ENCODE peak calls at places on chromosomes 2 and 18, in seven cellular contexts. One of them, this sample, is unnamed.

GRCh38 chr2:42860518-42861094 is 68.2 kb upstream of the HAAO start:
- DNase-seq in effector CD4-positive, alpha-beta T cell: no peak
- DNase-seq in NCI-H446: no peak
- DNase-seq in left lung: no peak
- DNase-seq in stimulated activated CD4-positive, alpha-beta T cell treated with anti-CD3 and anti-CD28 coated beads, Interleukin-2, amount 100 ng/mL, for 48 hours: no peak
- DNase-seq in renal cortical epithelial cell: no peak
- DNase-seq in NCI-H345: no peak
- DNase-seq in this sample: no peak

GRCh38 chr2:197348721-197349337 is 38.2 kb upstream of the ANKRD44 start:
- DNase-seq in renal cortical epithelial cell: no peak
- DNase-seq in stimulated activated CD4-positive, alpha-beta T cell treated with anti-CD3 and anti-CD28 coated beads, Interleukin-2, amount 100 ng/mL, for 48 hours: no peak
- DNase-seq in NCI-H345: no peak
- DNase-seq in NCI-H446: no peak
- DNase-seq in effector CD4-positive, alpha-beta T cell: no peak
- DNase-seq in left lung: no peak
- DNase-seq in this sample: no peak

GRCh38 chr2:85694052-85695025 is at the start of gene GNLY:
- DNase-seq in NCI-H345: no peak
- DNase-seq in NCI-H446: no peak
- DNase-seq in left lung: no peak
- DNase-seq in effector CD4-positive, alpha-beta T cell: no peak
- DNase-seq in stimulated activated CD4-positive, alpha-beta T cell treated with anti-CD3 and anti-CD28 coated beads, Interleukin-2, amount 100 ng/mL, for 48 hours: no peak
- DNase-seq in renal cortical epithelial cell: no peak
- DNase-seq in this sample: no peak

GRCh38 chr2:236629961-236630872 is 60.6 kb downstream of the ACKR3 start:
- DNase-seq in effector CD4-positive, alpha-beta T cell: no peak
- DNase-seq in NCI-H446: no peak
- DNase-seq in renal cortical epithelial cell: no peak
- DNase-seq in NCI-H345: no peak
- DNase-seq in left lung: no peak
- DNase-seq in stimulated activated CD4-positive, alpha-beta T cell treated with anti-CD3 and anti-CD28 coated beads, Interleukin-2, amount 100 ng/mL, for 48 hours: no peak
- DNase-seq in this sample: peak; percentile 39

GRCh38 chr2:162161634-162162033 is 9.6 kb upstream of the GCG start:
- DNase-seq in NCI-H446: no peak
- DNase-seq in left lung: no peak
- DNase-seq in NCI-H345: no peak
- DNase-seq in stimulated activated CD4-positive, alpha-beta T cell treated with anti-CD3 and anti-CD28 coated beads, Interleukin-2, amount 100 ng/mL, for 48 hours: no peak
- DNase-seq in renal cortical epithelial cell: no peak
- DNase-seq in effector CD4-positive, alpha-beta T cell: no peak
- DNase-seq in this sample: no peak

GRCh38 chr2:96763511-96764252 is 3.0 kb downstream of the CNNM4 start:
- DNase-seq in NCI-H345: peak; percentile 37
- DNase-seq in renal cortical epithelial cell: no peak
- DNase-seq in stimulated activated CD4-positive, alpha-beta T cell treated with anti-CD3 and anti-CD28 coated beads, Interleukin-2, amount 100 ng/mL, for 48 hours: no peak
- DNase-seq in NCI-H446: no peak
- DNase-seq in effector CD4-positive, alpha-beta T cell: no peak
- DNase-seq in left lung: no peak
- DNase-seq in this sample: peak; percentile 24

GRCh38 chr2:217117523-217117922 is 257.7 kb upstream of the TNP1 start:
- DNase-seq in effector CD4-positive, alpha-beta T cell: no peak
- DNase-seq in renal cortical epithelial cell: no peak
- DNase-seq in NCI-H446: no peak
- DNase-seq in NCI-H345: no peak
- DNase-seq in stimulated activated CD4-positive, alpha-beta T cell treated with anti-CD3 and anti-CD28 coated beads, Interleukin-2, amount 100 ng/mL, for 48 hours: no peak
- DNase-seq in left lung: no peak
- DNase-seq in this sample: no peak

GRCh38 chr2:48749820-48750739 is 5.4 kb downstream of the LHCGR start:
- DNase-seq in renal cortical epithelial cell: peak; percentile 16
- DNase-seq in NCI-H345: no peak
- DNase-seq in effector CD4-positive, alpha-beta T cell: no peak
- DNase-seq in NCI-H446: no peak
- DNase-seq in stimulated activated CD4-positive, alpha-beta T cell treated with anti-CD3 and anti-CD28 coated beads, Interleukin-2, amount 100 ng/mL, for 48 hours: no peak
- DNase-seq in left lung: no peak
- DNase-seq in this sample: no peak

GRCh38 chr2:64992990-64993389 is 3.8 kb downstream of the SLC1A4 start:
- DNase-seq in left lung: no peak
- DNase-seq in NCI-H446: no peak
- DNase-seq in effector CD4-positive, alpha-beta T cell: no peak
- DNase-seq in NCI-H345: no peak
- DNase-seq in stimulated activated CD4-positive, alpha-beta T cell treated with anti-CD3 and anti-CD28 coated beads, Interleukin-2, amount 100 ng/mL, for 48 hours: no peak
- DNase-seq in renal cortical epithelial cell: no peak
- DNase-seq in this sample: no peak

GRCh38 chr2:159051656-159052055 is 83.2 kb downstream of the TANC1 start:
- DNase-seq in left lung: no peak
- DNase-seq in renal cortical epithelial cell: no peak
- DNase-seq in stimulated activated CD4-positive, alpha-beta T cell treated with anti-CD3 and anti-CD28 coated beads, Interleukin-2, amount 100 ng/mL, for 48 hours: no peak
- DNase-seq in NCI-H345: no peak
- DNase-seq in NCI-H446: no peak
- DNase-seq in effector CD4-positive, alpha-beta T cell: no peak
- DNase-seq in this sample: no peak

GRCh38 chr18:48607049-48607984 is 68.5 kb downstream of the CTIF start:
- DNase-seq in NCI-H446: no peak
- DNase-seq in stimulated activated CD4-positive, alpha-beta T cell treated with anti-CD3 and anti-CD28 coated beads, Interleukin-2, amount 100 ng/mL, for 48 hours: no peak
- DNase-seq in NCI-H345: no peak
- DNase-seq in effector CD4-positive, alpha-beta T cell: no peak
- DNase-seq in left lung: peak; percentile 60
- DNase-seq in renal cortical epithelial cell: peak; percentile 79
- DNase-seq in this sample: no peak

GRCh38 chr2:2270808-2271415 is 60.2 kb downstream of the MYT1L start:
- DNase-seq in stimulated activated CD4-positive, alpha-beta T cell treated with anti-CD3 and anti-CD28 coated beads, Interleukin-2, amount 100 ng/mL, for 48 hours: no peak
- DNase-seq in NCI-H446: no peak
- DNase-seq in renal cortical epithelial cell: no peak
- DNase-seq in left lung: no peak
- DNase-seq in effector CD4-positive, alpha-beta T cell: no peak
- DNase-seq in NCI-H345: no peak
- DNase-seq in this sample: no peak

GRCh38 chr2:233990261-233990798 is 60.2 kb upstream of the SPP2 start:
- DNase-seq in NCI-H345: no peak
- DNase-seq in stimulated activated CD4-positive, alpha-beta T cell treated with anti-CD3 and anti-CD28 coated beads, Interleukin-2, amount 100 ng/mL, for 48 hours: no peak
- DNase-seq in effector CD4-positive, alpha-beta T cell: peak; percentile 52
- DNase-seq in NCI-H446: no peak
- DNase-seq in renal cortical epithelial cell: peak; percentile 68
- DNase-seq in left lung: no peak
- DNase-seq in this sample: no peak

GRCh38 chr2:43889416-43889815 is 50.6 kb downstream of the ABCG8 start:
- DNase-seq in stimulated activated CD4-positive, alpha-beta T cell treated with anti-CD3 and anti-CD28 coated beads, Interleukin-2, amount 100 ng/mL, for 48 hours: no peak
- DNase-seq in effector CD4-positive, alpha-beta T cell: no peak
- DNase-seq in NCI-H345: no peak
- DNase-seq in NCI-H446: no peak
- DNase-seq in left lung: no peak
- DNase-seq in renal cortical epithelial cell: no peak
- DNase-seq in this sample: no peak

GRCh38 chr2:239013670-239013960 is 165.7 kb downstream of the TWIST2 start:
- DNase-seq in left lung: no peak
- DNase-seq in NCI-H446: no peak
- DNase-seq in stimulated activated CD4-positive, alpha-beta T cell treated with anti-CD3 and anti-CD28 coated beads, Interleukin-2, amount 100 ng/mL, for 48 hours: no peak
- DNase-seq in NCI-H345: no peak
- DNase-seq in renal cortical epithelial cell: peak; percentile 35
- DNase-seq in effector CD4-positive, alpha-beta T cell: no peak
- DNase-seq in this sample: no peak

GRCh38 chr2:19733951-19734425 is 167.8 kb downstream of the TTC32 start:
- DNase-seq in effector CD4-positive, alpha-beta T cell: no peak
- DNase-seq in NCI-H345: no peak
- DNase-seq in left lung: no peak
- DNase-seq in NCI-H446: no peak
- DNase-seq in stimulated activated CD4-positive, alpha-beta T cell treated with anti-CD3 and anti-CD28 coated beads, Interleukin-2, amount 100 ng/mL, for 48 hours: no peak
- DNase-seq in renal cortical epithelial cell: no peak
- DNase-seq in this sample: no peak

GRCh38 chr2:79860233-79861058 is 347.6 kb downstream of the CTNNA2 start:
- DNase-seq in renal cortical epithelial cell: peak; percentile 25
- DNase-seq in effector CD4-positive, alpha-beta T cell: no peak
- DNase-seq in stimulated activated CD4-positive, alpha-beta T cell treated with anti-CD3 and anti-CD28 coated beads, Interleukin-2, amount 100 ng/mL, for 48 hours: no peak
- DNase-seq in NCI-H345: peak; percentile 18
- DNase-seq in left lung: no peak
- DNase-seq in NCI-H446: no peak
- DNase-seq in this sample: peak; percentile 82

GRCh38 chr2:226738191-226738820 is 61.3 kb downstream of the IRS1 start:
- DNase-seq in renal cortical epithelial cell: no peak
- DNase-seq in NCI-H345: no peak
- DNase-seq in NCI-H446: no peak
- DNase-seq in left lung: no peak
- DNase-seq in stimulated activated CD4-positive, alpha-beta T cell treated with anti-CD3 and anti-CD28 coated beads, Interleukin-2, amount 100 ng/mL, for 48 hours: no peak
- DNase-seq in effector CD4-positive, alpha-beta T cell: no peak
- DNase-seq in this sample: no peak

GRCh38 chr2:237901932-237902846 is 42.8 kb downstream of the RAMP1 start:
- DNase-seq in NCI-H345: no peak
- DNase-seq in effector CD4-positive, alpha-beta T cell: no peak
- DNase-seq in renal cortical epithelial cell: no peak
- DNase-seq in left lung: no peak
- DNase-seq in NCI-H446: no peak
- DNase-seq in stimulated activated CD4-positive, alpha-beta T cell treated with anti-CD3 and anti-CD28 coated beads, Interleukin-2, amount 100 ng/mL, for 48 hours: no peak
- DNase-seq in this sample: no peak

GRCh38 chr2:205776139-205776538 is 93.8 kb downstream of the NRP2 start:
- DNase-seq in stimulated activated CD4-positive, alpha-beta T cell treated with anti-CD3 and anti-CD28 coated beads, Interleukin-2, amount 100 ng/mL, for 48 hours: peak; percentile 38
- DNase-seq in NCI-H345: no peak
- DNase-seq in effector CD4-positive, alpha-beta T cell: no peak
- DNase-seq in left lung: peak; percentile 45
- DNase-seq in renal cortical epithelial cell: no peak
- DNase-seq in NCI-H446: no peak
- DNase-seq in this sample: no peak

GRCh38 chr2:19859565-19859964 is 42.2 kb downstream of the TTC32 start:
- DNase-seq in NCI-H345: no peak
- DNase-seq in effector CD4-positive, alpha-beta T cell: no peak
- DNase-seq in left lung: no peak
- DNase-seq in NCI-H446: no peak
- DNase-seq in renal cortical epithelial cell: no peak
- DNase-seq in stimulated activated CD4-positive, alpha-beta T cell treated with anti-CD3 and anti-CD28 coated beads, Interleukin-2, amount 100 ng/mL, for 48 hours: no peak
- DNase-seq in this sample: no peak

GRCh38 chr2:117968724-117969121 is 45.1 kb downstream of the CCDC93 start:
- DNase-seq in effector CD4-positive, alpha-beta T cell: no peak
- DNase-seq in NCI-H345: no peak
- DNase-seq in NCI-H446: no peak
- DNase-seq in renal cortical epithelial cell: no peak
- DNase-seq in left lung: no peak
- DNase-seq in stimulated activated CD4-positive, alpha-beta T cell treated with anti-CD3 and anti-CD28 coated beads, Interleukin-2, amount 100 ng/mL, for 48 hours: no peak
- DNase-seq in this sample: no peak

GRCh38 chr2:11393711-11394236 is 49.3 kb upstream of the ROCK2 start:
- DNase-seq in NCI-H345: no peak
- DNase-seq in NCI-H446: no peak
- DNase-seq in effector CD4-positive, alpha-beta T cell: no peak
- DNase-seq in renal cortical epithelial cell: no peak
- DNase-seq in left lung: no peak
- DNase-seq in stimulated activated CD4-positive, alpha-beta T cell treated with anti-CD3 and anti-CD28 coated beads, Interleukin-2, amount 100 ng/mL, for 48 hours: no peak
- DNase-seq in this sample: no peak

GRCh38 chr2:171244466-171244969 is 83.8 kb upstream of the TLK1 start:
- DNase-seq in effector CD4-positive, alpha-beta T cell: no peak
- DNase-seq in NCI-H345: no peak
- DNase-seq in renal cortical epithelial cell: peak; percentile 11
- DNase-seq in stimulated activated CD4-positive, alpha-beta T cell treated with anti-CD3 and anti-CD28 coated beads, Interleukin-2, amount 100 ng/mL, for 48 hours: no peak
- DNase-seq in NCI-H446: no peak
- DNase-seq in left lung: no peak
- DNase-seq in this sample: no peak

GRCh38 chr2:219247678-219248642 is 2.7 kb downstream of the STK16 start:
- DNase-seq in left lung: no peak
- DNase-seq in NCI-H345: no peak
- DNase-seq in stimulated activated CD4-positive, alpha-beta T cell treated with anti-CD3 and anti-CD28 coated beads, Interleukin-2, amount 100 ng/mL, for 48 hours: peak; percentile 31
- DNase-seq in effector CD4-positive, alpha-beta T cell: peak; percentile 51
- DNase-seq in renal cortical epithelial cell: no peak
- DNase-seq in NCI-H446: no peak
- DNase-seq in this sample: no peak

GRCh38 chr2:232323328-232323650 is 55.3 kb upstream of the ALPP start:
- DNase-seq in effector CD4-positive, alpha-beta T cell: no peak
- DNase-seq in left lung: no peak
- DNase-seq in renal cortical epithelial cell: no peak
- DNase-seq in NCI-H345: no peak
- DNase-seq in stimulated activated CD4-positive, alpha-beta T cell treated with anti-CD3 and anti-CD28 coated beads, Interleukin-2, amount 100 ng/mL, for 48 hours: no peak
- DNase-seq in NCI-H446: no peak
- DNase-seq in this sample: no peak

GRCh38 chr2:11541693-11542274 is 7.9 kb downstream of the GREB1 start:
- DNase-seq in stimulated activated CD4-positive, alpha-beta T cell treated with anti-CD3 and anti-CD28 coated beads, Interleukin-2, amount 100 ng/mL, for 48 hours: no peak
- DNase-seq in NCI-H345: no peak
- DNase-seq in NCI-H446: no peak
- DNase-seq in renal cortical epithelial cell: no peak
- DNase-seq in effector CD4-positive, alpha-beta T cell: no peak
- DNase-seq in left lung: no peak
- DNase-seq in this sample: no peak

GRCh38 chr2:80326214-80326613 is 21.7 kb upstream of the LRRTM1 start:
- DNase-seq in effector CD4-positive, alpha-beta T cell: no peak
- DNase-seq in renal cortical epithelial cell: peak; percentile 64
- DNase-seq in NCI-H345: peak; percentile 34
- DNase-seq in stimulated activated CD4-positive, alpha-beta T cell treated with anti-CD3 and anti-CD28 coated beads, Interleukin-2, amount 100 ng/mL, for 48 hours: no peak
- DNase-seq in left lung: no peak
- DNase-seq in NCI-H446: no peak
- DNase-seq in this sample: peak; percentile 80

GRCh38 chr2:190978389-190979053 is 35.5 kb downstream of the STAT1 start:
- DNase-seq in NCI-H345: no peak
- DNase-seq in effector CD4-positive, alpha-beta T cell: no peak
- DNase-seq in renal cortical epithelial cell: no peak
- DNase-seq in NCI-H446: no peak
- DNase-seq in stimulated activated CD4-positive, alpha-beta T cell treated with anti-CD3 and anti-CD28 coated beads, Interleukin-2, amount 100 ng/mL, for 48 hours: no peak
- DNase-seq in left lung: no peak
- DNase-seq in this sample: no peak

GRCh38 chr2:116696223-116696622 is 1118.3 kb upstream of the DDX18 start:
- DNase-seq in stimulated activated CD4-positive, alpha-beta T cell treated with anti-CD3 and anti-CD28 coated beads, Interleukin-2, amount 100 ng/mL, for 48 hours: no peak
- DNase-seq in left lung: no peak
- DNase-seq in renal cortical epithelial cell: no peak
- DNase-seq in NCI-H345: peak; percentile 58
- DNase-seq in NCI-H446: no peak
- DNase-seq in effector CD4-positive, alpha-beta T cell: no peak
- DNase-seq in this sample: no peak

GRCh38 chr2:240142256-240142775 is 1.9 kb upstream of the OTOS start:
- DNase-seq in NCI-H446: no peak
- DNase-seq in left lung: no peak
- DNase-seq in stimulated activated CD4-positive, alpha-beta T cell treated with anti-CD3 and anti-CD28 coated beads, Interleukin-2, amount 100 ng/mL, for 48 hours: no peak
- DNase-seq in effector CD4-positive, alpha-beta T cell: no peak
- DNase-seq in renal cortical epithelial cell: no peak
- DNase-seq in NCI-H345: no peak
- DNase-seq in this sample: no peak

GRCh38 chr2:220279840-220280239 is 652.4 kb downstream of the SLC4A3 start:
- DNase-seq in renal cortical epithelial cell: peak; percentile 22
- DNase-seq in left lung: no peak
- DNase-seq in NCI-H345: no peak
- DNase-seq in effector CD4-positive, alpha-beta T cell: no peak
- DNase-seq in NCI-H446: no peak
- DNase-seq in stimulated activated CD4-positive, alpha-beta T cell treated with anti-CD3 and anti-CD28 coated beads, Interleukin-2, amount 100 ng/mL, for 48 hours: no peak
- DNase-seq in this sample: no peak

GRCh38 chr2:118940486-118941120 is 1.4 kb upstream of the MARCO start:
- DNase-seq in NCI-H345: no peak
- DNase-seq in renal cortical epithelial cell: no peak
- DNase-seq in left lung: peak; percentile 70
- DNase-seq in effector CD4-positive, alpha-beta T cell: no peak
- DNase-seq in stimulated activated CD4-positive, alpha-beta T cell treated with anti-CD3 and anti-CD28 coated beads, Interleukin-2, amount 100 ng/mL, for 48 hours: no peak
- DNase-seq in NCI-H446: no peak
- DNase-seq in this sample: peak; percentile 56